ENCODE peak calls at places on chromosomes 1 and 21, in four cellular contexts. J, V, D and F are unnamed samples.

GRCh38 chr1:153611024-153611352 is 1.9 kb downstream of the S100A16 start:
- DNase-seq in D (no peak), V (no peak), J (no peak), F (no peak)

GRCh38 chr21:33831962-33832659 is 83.5 kb downstream of the ATP5PO start:
- DNase-seq in V (no peak), D (no peak), J (no peak), F (no peak)

GRCh38 chr1:223363057-223363855 is 720 bp downstream of the SUSD4 start:
- DNase-seq in V (peak; percentile 50), D (no peak), J (no peak), F (no peak)

GRCh38 chr1:24069817-24070216 is 42.1 kb downstream of the MYOM3 start:
- DNase-seq in V (no peak), J (no peak), D (no peak), F (no peak)

GRCh38 chr1:220093361-220094015 is 444 bp upstream of the IARS2 start:
- DNase-seq in D (no peak), J (no peak), V (no peak), F (no peak)

GRCh38 chr1:232704694-232705680 is 75.1 kb upstream of the SIPA1L2 start:
- DNase-seq in D (no peak), V (peak; percentile 76), J (peak; percentile 71), F (peak; percentile 79)

GRCh38 chr1:92994105-92994712 is 32.9 kb upstream of the DIPK1A start:
- DNase-seq in J (peak; percentile 91), V (peak; percentile 39), D (no peak), F (peak; percentile 16)

GRCh38 chr1:1921459-1921862 is 2.4 kb upstream of the TMEM52 start:
- DNase-seq in D (no peak), J (no peak), V (no peak), F (no peak)

GRCh38 chr1:203360772-203361171 is 9.8 kb upstream of the FMOD start:
- DNase-seq in J (no peak), D (no peak), V (no peak), F (no peak)

GRCh38 chr21:45091540-45092322 is 17.4 kb downstream of the ADARB1 start:
- DNase-seq in J (no peak), V (no peak), D (no peak), F (no peak)

GRCh38 chr1:193355179-193355578 is 168.8 kb upstream of the B3GALT2 start:
- DNase-seq in V (peak; percentile 6), D (no peak), J (no peak), F (peak; percentile 66)

GRCh38 chr1:209989525-209989924 is 51.5 kb downstream of the SYT14 start:
- DNase-seq in D (no peak), V (no peak), J (no peak), F (no peak)

GRCh38 chr1:209983953-209984352 is 45.9 kb downstream of the SYT14 start:
- DNase-seq in V (no peak), J (no peak), D (no peak), F (no peak)

GRCh38 chr1:209988706-209989105 is 50.7 kb downstream of the SYT14 start:
- DNase-seq in J (no peak), V (no peak), D (no peak), F (peak; percentile 77)

DNA sequence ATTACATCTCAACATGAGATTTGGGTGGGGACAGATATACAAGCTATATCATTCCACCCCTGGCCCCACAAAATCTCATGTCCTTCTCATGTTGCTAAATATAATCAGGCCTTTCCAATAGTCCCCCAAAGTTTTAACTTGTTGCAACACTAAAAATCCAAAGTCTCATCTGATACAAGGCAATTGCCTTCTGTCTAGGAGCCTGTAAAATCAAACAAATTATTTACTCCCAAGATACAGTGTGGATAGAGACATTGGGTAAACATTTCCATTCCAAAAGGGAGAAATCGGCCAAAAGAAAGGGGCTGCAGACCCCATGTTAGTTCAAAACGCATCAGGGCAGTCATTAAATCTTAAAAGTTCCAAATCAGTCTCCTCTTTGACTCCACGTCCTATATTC is 47.0 kb downstream of the SYT14 start:
- DNase-seq in V (no peak), D (no peak), J (no peak), F (no peak)
- H3K4me3 ChIP-seq in V (no peak overlapping the region), D (no peak overlapping the region), J (no peak overlapping the region), F (no peak overlapping the region)

DNA sequence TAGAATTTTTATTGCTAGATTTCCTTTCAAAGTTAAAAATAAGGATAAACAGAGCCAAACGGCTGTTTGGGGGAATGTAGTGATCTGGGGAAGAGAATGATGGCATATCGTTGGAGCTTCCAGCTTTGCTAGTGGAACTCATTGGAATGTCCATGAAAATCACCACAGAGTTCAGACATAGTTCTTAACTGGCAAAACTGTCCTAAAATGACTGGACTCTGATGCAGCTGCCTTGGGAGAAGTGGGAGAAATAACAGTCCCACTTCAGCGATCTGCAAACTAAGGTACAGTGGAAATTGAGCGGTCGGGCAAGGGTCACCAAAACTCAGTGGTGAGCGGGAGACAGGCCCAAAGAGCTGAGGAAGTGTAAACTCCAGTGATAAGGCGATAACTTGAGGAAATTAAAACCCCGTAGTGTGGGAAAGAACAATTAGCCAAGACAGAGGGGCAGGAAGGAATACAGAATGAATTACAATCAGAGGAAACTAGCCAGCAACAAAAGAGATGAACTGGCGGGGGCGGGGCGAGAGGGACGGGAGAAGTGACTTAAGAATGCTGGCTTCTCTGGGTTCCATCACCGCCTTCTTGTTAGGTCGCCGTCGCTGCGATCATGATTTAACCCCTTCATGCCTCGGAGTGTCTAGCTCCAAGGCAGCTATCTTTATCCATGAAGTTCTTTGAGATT is 89.8 kb upstream of the ARHGAP29 start:
- DNase-seq in V (no peak), J (peak; percentile 49), D (peak; percentile 54), F (no peak)
- H3K4me3 ChIP-seq in V (no peak overlapping the region), J (no peak overlapping the region), D (no peak overlapping the region), F (peak overlapping the region; percentile 29)

DNA sequence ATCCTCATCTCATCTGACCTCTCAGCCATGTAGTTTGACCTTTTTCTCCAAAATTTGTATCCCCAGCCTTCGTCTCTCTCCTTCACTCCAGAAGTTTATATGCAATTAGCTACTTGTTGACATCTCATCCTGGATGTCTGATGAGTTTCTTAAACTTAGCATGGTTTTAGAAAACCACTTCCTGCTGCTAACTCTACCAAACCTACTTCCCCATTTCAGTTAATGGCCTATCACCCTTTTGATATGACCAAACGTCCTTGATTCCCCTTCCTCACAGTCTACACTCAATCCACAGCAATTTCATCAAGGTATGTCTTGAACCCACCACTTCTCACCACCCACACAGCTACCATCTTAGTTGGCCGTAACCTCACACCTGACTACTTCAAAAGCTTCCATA is 121.9 kb downstream of the LRRC40 start:
- DNase-seq in J (no peak), V (no peak), D (no peak), F (no peak)
- H3K4me3 ChIP-seq in J (no peak overlapping the region), V (no peak overlapping the region), D (no peak overlapping the region), F (no peak overlapping the region)

GRCh38 chr1:16430598-16430997 is 6.6 kb downstream of the SPATA21 start:
- DNase-seq in V (no peak), D (no peak), J (no peak), F (no peak)

GRCh38 chr1:16421201-16421600 is 16.0 kb downstream of the SPATA21 start:
- DNase-seq in V (no peak), J (no peak), D (no peak), F (no peak)

GRCh38 chr1:16420719-16421118 is 16.5 kb downstream of the SPATA21 start:
- DNase-seq in V (no peak), D (no peak), J (no peak), F (no peak)

GRCh38 chr1:16422041-16422440 is 15.2 kb downstream of the SPATA21 start:
- DNase-seq in V (no peak), D (no peak), J (no peak), F (no peak)

GRCh38 chr1:16425125-16426025 is 11.8 kb downstream of the SPATA21 start:
- DNase-seq in V (no peak), D (no peak), J (no peak), F (no peak)
- H3K4me3 ChIP-seq in V (no peak overlapping the region), D (no peak overlapping the region), J (no peak overlapping the region), F (no peak overlapping the region)

GRCh38 chr1:12148958-12149790 is 17.6 kb upstream of the TNFRSF1B start:
- DNase-seq in J (no peak), V (no peak), D (no peak), F (no peak)
- H3K4me3 ChIP-seq in J (no peak overlapping the region), V (no peak overlapping the region), D (no peak overlapping the region), F (no peak overlapping the region)

GRCh38 chr1:16017076-16017460 is 775 bp downstream of the HSPB7 start:
- DNase-seq in J (no peak), D (no peak), V (no peak), F (no peak)
- H3K4me3 ChIP-seq in J (peak overlapping the region; percentile 9), D (no peak overlapping the region), V (peak overlapping the region; percentile 3), F (no peak overlapping the region)